ENCODE peak calls at places on chromosomes 12 and 14, in nine cellular contexts. L is T-cell; G is GM12891; O is aorta; R is renal cortical epithelial cell; M is breast epithelium; V is GDM1; S is activated T-helper 1 cell treated with anti-CD3 and anti-CD28 coated beads, Interleukin-2, amount 50 U/mL, for 16 hours; Z is AG10803. Q is an unnamed sample.

GRCh38 chr14:26531894-26532293 is 65.9 kb downstream of the NOVA1 start:
- DNase-seq in L (no peak), G (no peak), O (no peak), R (peak), M (no peak), V (no peak), S (no peak), Z (peak), Q (no peak)

GRCh38 chr12:51593539-51593938 is 2.5 kb downstream of the SCN8A start:
- DNase-seq in L (no peak), G (no peak), O (no peak), R (peak), M (no peak), V (peak), S (no peak), Z (peak), Q (no peak)

GRCh38 chr14:22926316-22926715 is 2.9 kb downstream of the PRMT5 start:
- DNase-seq in L (no peak), G (no peak), O (no peak), R (peak), M (no peak), V (no peak), S (no peak), Z (peak), Q (no peak)

GRCh38 chr14:58331111-58331510 is 32.8 kb downstream of the ARID4A start:
- DNase-seq in L (peak), G (peak), O (peak), R (peak), M (peak), V (peak), S (peak), Z (peak), Q (peak)

GRCh38 chr14:75342762-75343599 is 64.4 kb downstream of the FOS start:
- DNase-seq in L (no peak), G (no peak), O (no peak), R (no peak), M (no peak), V (no peak), S (no peak), Z (no peak), Q (no peak)

GRCh38 chr12:121858662-121859572 is at the start of gene HPD:
- DNase-seq in L (no peak), G (no peak), O (peak), R (peak), M (no peak), V (no peak), S (no peak), Z (peak), Q (no peak)

GRCh38 chr12:3725267-3726115 is 27.4 kb downstream of the CRACR2A start:
- DNase-seq in L (no peak), G (no peak), O (no peak), R (peak), M (no peak), V (no peak), S (no peak), Z (peak), Q (no peak)

GRCh38 chr12:25388216-25388615 is 137.5 kb upstream of the KRAS start:
- DNase-seq in L (no peak), G (peak), O (no peak), R (peak), M (no peak), V (no peak), S (no peak), Z (no peak), Q (no peak)

GRCh38 chr14:30225171-30225570 is 297.5 kb upstream of the PRKD1 start:
- DNase-seq in L (no peak), G (no peak), O (no peak), R (no peak), M (no peak), V (no peak), S (no peak), Z (no peak), Q (no peak)

GRCh38 chr12:76563061-76563460 is 3.5 kb upstream of the OSBPL8 start:
- DNase-seq in L (no peak), G (no peak), O (no peak), R (no peak), M (no peak), V (no peak), S (no peak), Z (no peak), Q (no peak)

GRCh38 chr12:106144847-106145246 is 6.1 kb upstream of the NUAK1 start:
- DNase-seq in L (no peak), G (no peak), O (no peak), R (no peak), M (no peak), V (no peak), S (no peak), Z (peak), Q (no peak)

GRCh38 chr12:57844725-57845477 is 1.6 kb downstream of the CTDSP2 start:
- DNase-seq in L (no peak), G (peak), O (peak), R (peak), M (peak), V (no peak), S (no peak), Z (peak), Q (no peak)

GRCh38 chr14:93619176-93619793 is 169.0 kb downstream of the PRIMA1 start:
- DNase-seq in L (no peak), G (peak), O (no peak), R (peak), M (no peak), V (peak), S (no peak), Z (peak), Q (peak)

GRCh38 chr12:19822476-19822875 is 383.2 kb downstream of the AEBP2 start:
- DNase-seq in L (no peak), G (no peak), O (no peak), R (no peak), M (no peak), V (no peak), S (no peak), Z (no peak), Q (no peak)

GRCh38 chr12:93707836-93708235 is 30.7 kb downstream of the CRADD start:
- DNase-seq in L (no peak), G (no peak), O (no peak), R (peak), M (no peak), V (no peak), S (no peak), Z (peak), Q (no peak)

GRCh38 chr12:121494093-121494787 is 86.6 kb downstream of the KDM2B start:
- DNase-seq in L (peak), G (no peak), O (peak), R (no peak), M (no peak), V (no peak), S (peak), Z (peak), Q (no peak)

GRCh38 chr12:130714091-130714590 is 2.0 kb downstream of the RIMBP2 start:
- DNase-seq in L (no peak), G (no peak), O (no peak), R (no peak), M (no peak), V (no peak), S (no peak), Z (no peak), Q (no peak)

GRCh38 chr12:66438601-66439000 is 136.3 kb downstream of the HELB start:
- DNase-seq in L (no peak), G (no peak), O (no peak), R (peak), M (no peak), V (no peak), S (no peak), Z (peak), Q (no peak)

GRCh38 chr14:24605435-24606190 is 3.9 kb downstream of the GZMH start:
- DNase-seq in L (peak), G (peak), O (no peak), R (no peak), M (no peak), V (no peak), S (peak), Z (peak), Q (no peak)

GRCh38 chr12:101004891-101005290 is 205.1 kb downstream of the SLC5A8 start:
- DNase-seq in L (no peak), G (no peak), O (no peak), R (peak), M (no peak), V (no peak), S (no peak), Z (no peak), Q (no peak)

GRCh38 chr12:52063986-52064649 is 5.7 kb upstream of the ATG101 start:
- DNase-seq in L (no peak), G (no peak), O (peak), R (no peak), M (no peak), V (no peak), S (no peak), Z (peak), Q (no peak)

GRCh38 chr12:54045868-54046529 is 7.6 kb upstream of the HOXC4 start:
- DNase-seq in L (no peak), G (no peak), O (no peak), R (no peak), M (no peak), V (no peak), S (no peak), Z (no peak), Q (no peak)

GRCh38 chr12:125254856-125255255 is 189.6 kb downstream of the AACS start:
- DNase-seq in L (no peak), G (no peak), O (no peak), R (no peak), M (no peak), V (no peak), S (no peak), Z (no peak), Q (no peak)

GRCh38 chr14:104917992-104918391 is 6.7 kb upstream of the PLD4 start:
- DNase-seq in L (no peak), G (no peak), O (no peak), R (no peak), M (no peak), V (no peak), S (no peak), Z (peak), Q (no peak)

GRCh38 chr14:96102071-96102856 is 63.1 kb downstream of the C14orf132 start:
- DNase-seq in L (no peak), G (no peak), O (no peak), R (no peak), M (no peak), V (no peak), S (no peak), Z (peak), Q (no peak)

GRCh38 chr12:130420071-130420470 is 82.4 kb downstream of the PIWIL1 start:
- DNase-seq in L (no peak), G (no peak), O (no peak), R (no peak), M (no peak), V (no peak), S (no peak), Z (no peak), Q (no peak)

GRCh38 chr12:96036765-96037455 is 1.5 kb upstream of the LTA4H start:
- DNase-seq in L (no peak), G (no peak), O (no peak), R (no peak), M (no peak), V (no peak), S (no peak), Z (peak), Q (no peak)

GRCh38 chr12:119178544-119179334 is at the start of gene HSPB8:
- DNase-seq in L (no peak), G (no peak), O (peak), R (peak), M (peak), V (no peak), S (no peak), Z (peak), Q (no peak)

GRCh38 chr14:55850803-55851202 is 267.4 kb upstream of the PELI2 start:
- DNase-seq in L (no peak), G (no peak), O (no peak), R (no peak), M (no peak), V (no peak), S (no peak), Z (peak), Q (no peak)